ENCODE peak calls at places on chromosomes 7 and 10, in four cellular contexts. Q, W, B and I are unnamed samples.

GRCh38 chr10:114767101-114767588 is 54.4 kb upstream of the FHIP2A start:
- DNase-seq in Q (peak), W (peak), B (peak), I (no peak)

GRCh38 chr10:24958701-24959392 is 6.4 kb upstream of the PRTFDC1 start:
- DNase-seq in Q (peak), W (no peak), B (peak), I (no peak)

GRCh38 chr7:20697351-20697750 is 81.9 kb downstream of the ABCB5 start:
- DNase-seq in Q (no peak), W (no peak), B (no peak), I (no peak)

GRCh38 chr7:14233026-14233897 is 243.8 kb upstream of the ETV1 start:
- DNase-seq in Q (no peak), W (peak), B (peak), I (no peak)

GRCh38 chr7:124784879-124785818 is 19.6 kb upstream of the GPR37 start:
- DNase-seq in Q (peak), W (peak), B (peak), I (peak)

GRCh38 chr10:97765201-97765600 is 6.6 kb downstream of the SFRP5 start:
- DNase-seq in Q (no peak), W (no peak), B (no peak), I (no peak)

GRCh38 chr7:71251706-71252105 is 119.8 kb downstream of the GALNT17 start:
- DNase-seq in Q (no peak), W (no peak), B (no peak), I (no peak)

GRCh38 chr10:112082134-112082533 is 101.4 kb downstream of the GPAM start:
- DNase-seq in Q (no peak), W (no peak), B (no peak), I (no peak)

GRCh38 chr7:137078781-137079180 is 210.3 kb downstream of the CHRM2 start:
- DNase-seq in Q (no peak), W (no peak), B (no peak), I (no peak)

GRCh38 chr10:132099701-132100481 is 34.1 kb downstream of the JAKMIP3 start:
- DNase-seq in Q (no peak), W (no peak), B (no peak), I (no peak)

GRCh38 chr7:11552676-11553075 is 279.3 kb downstream of the THSD7A start:
- DNase-seq in Q (no peak), W (no peak), B (no peak), I (no peak)

GRCh38 chr7:81990395-81990794 is 220.5 kb upstream of the HGF start:
- DNase-seq in Q (peak), W (no peak), B (peak), I (no peak)

GRCh38 chr7:19610194-19610943 is 98.5 kb downstream of the POLR1F start:
- DNase-seq in Q (no peak), W (no peak), B (no peak), I (no peak)

GRCh38 chr7:132430863-132431822 is 145.1 kb downstream of the PLXNA4 start:
- DNase-seq in Q (peak), W (peak), B (peak), I (no peak)

GRCh38 chr10:78292250-78292986 is 258.8 kb downstream of the RPS24 start:
- DNase-seq in Q (no peak), W (no peak), B (no peak), I (no peak)

GRCh38 chr7:142856565-142857245 is 1.8 kb downstream of the EPHB6 start:
- DNase-seq in Q (no peak), W (no peak), B (no peak), I (no peak)

GRCh38 chr7:99257675-99258074 is 15.0 kb upstream of the MYH16 start:
- DNase-seq in Q (no peak), W (no peak), B (no peak), I (no peak)

GRCh38 chr7:140031364-140031763 is 31.4 kb downstream of the PARP12 start:
- DNase-seq in Q (no peak), W (no peak), B (no peak), I (no peak)

GRCh38 chr7:140036224-140036651 is 26.5 kb downstream of the PARP12 start:
- DNase-seq in Q (no peak), W (no peak), B (no peak), I (no peak)

GRCh38 chr7:140035400-140036223 is 27.1 kb downstream of the PARP12 start:
- DNase-seq in Q (peak), W (peak), B (peak), I (no peak)

GRCh38 chr7:140033779-140034363 is 28.9 kb downstream of the PARP12 start:
- DNase-seq in Q (no peak), W (no peak), B (peak), I (peak)

GRCh38 chr7:140033036-140033435 is 29.7 kb downstream of the PARP12 start:
- DNase-seq in Q (peak), W (peak), B (peak), I (peak)
- H3K9ac ChIP-seq in Q (no peak), W (no peak), B (no peak), I (peak)

DNA sequence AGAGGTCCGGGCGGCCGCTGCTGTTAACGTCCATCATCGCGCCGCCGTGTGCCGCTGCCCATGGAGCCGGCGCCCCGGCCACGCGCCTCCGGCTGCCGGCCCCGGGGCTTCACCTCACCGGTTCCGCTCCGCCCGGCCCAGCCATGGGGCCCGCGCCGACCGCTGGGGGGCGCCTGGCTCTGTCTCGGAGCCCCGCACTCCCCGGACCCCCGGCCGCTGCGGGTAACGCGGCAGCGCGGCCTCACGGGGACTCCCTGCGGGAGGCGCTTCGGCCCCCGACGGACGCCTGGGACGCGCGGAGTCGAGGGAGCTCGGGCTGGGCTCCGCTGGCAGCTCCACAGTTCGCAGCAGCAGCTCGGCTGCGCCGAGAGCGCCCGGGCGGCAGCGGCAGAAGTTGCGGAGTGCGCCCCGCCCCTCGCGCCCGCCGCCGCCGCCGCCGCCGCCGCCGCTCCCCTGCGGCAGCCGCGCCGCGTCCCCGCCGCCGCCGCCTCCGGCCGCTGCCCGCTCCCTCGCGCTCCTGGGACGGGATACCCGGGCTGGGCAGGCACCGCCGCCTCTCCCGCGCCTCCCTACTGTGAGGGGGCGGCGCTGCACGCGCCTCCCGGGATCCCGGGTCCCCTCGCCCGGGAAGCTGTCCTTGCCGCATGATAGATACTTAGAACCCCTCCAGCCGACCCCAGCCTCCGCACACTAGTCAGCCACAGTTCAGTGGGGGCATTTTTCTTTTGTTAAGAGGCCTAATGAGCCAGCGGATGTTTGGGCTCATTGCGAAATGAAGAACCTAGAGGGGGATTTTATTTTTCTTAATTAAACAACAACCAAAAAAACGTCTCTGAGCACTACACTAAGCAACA is at the start of gene HTR7:
- DNase-seq in Q (peak), W (peak), B (peak), I (no peak)
- TF ChIP-seq EZH2 in Q (peak), W (no peak), B (no peak), I (no peak)

DNA sequence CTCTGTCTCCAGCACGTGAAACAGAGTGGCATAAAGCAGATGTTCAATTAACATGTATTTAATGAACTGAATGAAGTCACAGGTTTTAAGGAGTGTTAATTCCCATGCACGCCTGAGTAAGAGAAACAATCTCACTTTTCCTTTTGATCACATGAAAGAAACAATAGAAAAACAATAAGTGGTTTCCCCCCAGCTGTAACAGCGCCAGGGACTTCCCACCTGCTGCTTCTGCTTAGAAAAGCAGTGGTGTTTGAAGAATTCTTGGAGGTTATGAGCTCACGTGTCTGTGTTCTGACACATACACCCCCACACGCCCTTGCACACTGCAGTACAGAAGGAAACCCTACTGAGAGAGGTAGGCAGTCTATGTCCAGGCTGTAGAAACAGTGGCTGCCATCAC is 51.3 kb upstream of the FRMD4A start:
- DNase-seq in Q (peak), W (no peak), B (no peak), I (no peak)
- H3K9ac ChIP-seq in Q (no peak), W (no peak), B (no peak), I (no peak)

DNA sequence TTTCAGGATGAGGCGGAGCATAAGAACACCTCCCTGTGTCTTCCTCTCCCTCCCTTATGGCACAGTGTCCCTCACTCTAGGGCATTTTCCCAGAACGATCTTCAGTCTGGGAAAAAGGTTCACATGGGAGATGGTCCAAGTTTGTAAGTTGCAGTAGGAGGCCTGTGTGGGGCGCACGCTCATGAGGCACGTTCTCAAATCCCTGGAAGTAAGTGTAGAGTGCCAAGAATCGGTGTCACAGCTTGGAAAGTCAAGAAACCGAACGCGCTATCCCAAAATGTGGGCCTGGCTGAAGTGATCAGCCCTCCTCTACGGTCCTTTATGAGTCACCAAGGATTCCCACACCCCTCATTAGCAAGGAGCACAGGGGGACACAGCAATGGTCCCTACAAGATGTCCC is 23.9 kb upstream of the SMARCD3 start:
- DNase-seq in Q (no peak), W (no peak), B (peak), I (no peak)
- TF ChIP-seq EZH2 in Q (no peak), W (no peak), B (no peak), I (no peak)

GRCh38 chr7:424301-424935 is 95.2 kb downstream of the PDGFA start:
- DNase-seq in Q (no peak), W (no peak), B (no peak), I (no peak)

GRCh38 chr7:427506-428103 is 92.0 kb downstream of the PDGFA start:
- DNase-seq in Q (no peak), W (no peak), B (no peak), I (no peak)

GRCh38 chr7:424961-425793 is 94.5 kb downstream of the PDGFA start:
- DNase-seq in Q (no peak), W (no peak), B (peak), I (no peak)

GRCh38 chr7:426510-426909 is 93.1 kb downstream of the PDGFA start:
- DNase-seq in Q (no peak), W (no peak), B (no peak), I (no peak)

GRCh38 chr7:425794-426188 is 93.9 kb downstream of the PDGFA start:
- DNase-seq in Q (no peak), W (no peak), B (peak), I (no peak)
- H3K9ac ChIP-seq in Q (no peak), W (no peak), B (no peak), I (no peak)

GRCh38 chr7:1247527-1248041 is 14.9 kb downstream of the UNCX start:
- DNase-seq in Q (no peak), W (no peak), B (peak), I (no peak)
- TF ChIP-seq EZH2 in Q (peak), W (no peak), B (peak), I (peak)